ENCODE peak calls at places on chromosomes 12 and 14, in six cellular contexts. One of them, this sample, is unnamed.

GRCh38 chr14:84959796-84960515 is 570.0 kb upstream of the FLRT2 start:
- DNase-seq in fibroblast of the conjunctiva: no peak
- DNase-seq in fibroblast of pulmonary artery: no peak
- DNase-seq in ascending aorta: no peak
- DNase-seq in left cardiac atrium: no peak
- DNase-seq in Right ventricle myocardium superior: no peak
- DNase-seq in this sample: no peak

GRCh38 chr14:100775831-100776591 is 49.3 kb downstream of the DLK1 start:
- DNase-seq in fibroblast of the conjunctiva: no peak
- DNase-seq in fibroblast of pulmonary artery: no peak
- DNase-seq in ascending aorta: peak; percentile 56
- DNase-seq in left cardiac atrium: no peak
- DNase-seq in Right ventricle myocardium superior: no peak
- DNase-seq in this sample: no peak

GRCh38 chr14:64170190-64170589 is 124.0 kb downstream of the ESR2 start:
- DNase-seq in fibroblast of the conjunctiva: no peak
- DNase-seq in fibroblast of pulmonary artery: no peak
- DNase-seq in ascending aorta: no peak
- DNase-seq in left cardiac atrium: no peak
- DNase-seq in Right ventricle myocardium superior: no peak
- DNase-seq in this sample: no peak

GRCh38 chr12:89019439-89020120 is 332.7 kb downstream of the DUSP6 start:
- DNase-seq in fibroblast of the conjunctiva: peak; percentile 82
- DNase-seq in fibroblast of pulmonary artery: peak; percentile 93
- DNase-seq in ascending aorta: peak; percentile 91
- DNase-seq in left cardiac atrium: peak; percentile 71
- DNase-seq in Right ventricle myocardium superior: peak; percentile 60
- DNase-seq in this sample: peak; percentile 17

GRCh38 chr12:23028158-23028802 is 403.3 kb downstream of the ETNK1 start:
- DNase-seq in fibroblast of the conjunctiva: no peak
- DNase-seq in fibroblast of pulmonary artery: no peak
- DNase-seq in ascending aorta: no peak
- DNase-seq in left cardiac atrium: no peak
- DNase-seq in Right ventricle myocardium superior: no peak
- DNase-seq in this sample: no peak

GRCh38 chr14:56678838-56679237 is 99.2 kb downstream of the TMEM260 start:
- DNase-seq in fibroblast of the conjunctiva: no peak
- DNase-seq in fibroblast of pulmonary artery: no peak
- DNase-seq in ascending aorta: no peak
- DNase-seq in left cardiac atrium: no peak
- DNase-seq in Right ventricle myocardium superior: no peak
- DNase-seq in this sample: no peak

GRCh38 chr14:94888108-94888507 is 118.2 kb upstream of the GSC start:
- DNase-seq in fibroblast of the conjunctiva: no peak
- DNase-seq in fibroblast of pulmonary artery: no peak
- DNase-seq in ascending aorta: no peak
- DNase-seq in left cardiac atrium: no peak
- DNase-seq in Right ventricle myocardium superior: no peak
- DNase-seq in this sample: no peak

GRCh38 chr12:87368259-87368658 is 660.9 kb downstream of the C12orf50 start:
- DNase-seq in fibroblast of the conjunctiva: no peak
- DNase-seq in fibroblast of pulmonary artery: no peak
- DNase-seq in ascending aorta: no peak
- DNase-seq in left cardiac atrium: no peak
- DNase-seq in Right ventricle myocardium superior: no peak
- DNase-seq in this sample: no peak

GRCh38 chr12:124327362-124328043 is 32.6 kb downstream of the RFLNA start:
- DNase-seq in fibroblast of the conjunctiva: no peak
- DNase-seq in fibroblast of pulmonary artery: no peak
- DNase-seq in ascending aorta: no peak
- DNase-seq in left cardiac atrium: no peak
- DNase-seq in Right ventricle myocardium superior: peak; percentile 61
- DNase-seq in this sample: no peak

GRCh38 chr12:18443768-18444437 is 182.6 kb downstream of the PIK3C2G start:
- DNase-seq in fibroblast of the conjunctiva: no peak
- DNase-seq in fibroblast of pulmonary artery: peak; percentile 46
- DNase-seq in ascending aorta: no peak
- DNase-seq in left cardiac atrium: no peak
- DNase-seq in Right ventricle myocardium superior: no peak
- DNase-seq in this sample: no peak

GRCh38 chr12:92971869-92972524 is 42.9 kb upstream of the EEA1 start:
- DNase-seq in fibroblast of the conjunctiva: peak; percentile 66
- DNase-seq in fibroblast of pulmonary artery: peak; percentile 82
- DNase-seq in ascending aorta: no peak
- DNase-seq in left cardiac atrium: no peak
- DNase-seq in Right ventricle myocardium superior: no peak
- DNase-seq in this sample: no peak

GRCh38 chr12:109444263-109444662 is 32.8 kb downstream of the KCTD10 start:
- DNase-seq in fibroblast of the conjunctiva: no peak
- DNase-seq in fibroblast of pulmonary artery: no peak
- DNase-seq in ascending aorta: no peak
- DNase-seq in left cardiac atrium: no peak
- DNase-seq in Right ventricle myocardium superior: no peak
- DNase-seq in this sample: no peak

GRCh38 chr14:105212541-105213305 is 31.6 kb upstream of the NUDT14 start:
- DNase-seq in fibroblast of the conjunctiva: no peak
- DNase-seq in fibroblast of pulmonary artery: no peak
- DNase-seq in ascending aorta: no peak
- DNase-seq in left cardiac atrium: no peak
- DNase-seq in Right ventricle myocardium superior: no peak
- DNase-seq in this sample: no peak